ENCODE peak calls at places on chromosomes 6 and 20, in seven cellular contexts. One of them, this sample, is unnamed.

GRCh38 chr6:87430499-87430898 is 22.7 kb downstream of the CFAP206 start:
- DNase-seq in endothelial cell: no peak
- DNase-seq in astrocyte of the spinal cord: no peak
- DNase-seq in A673: no peak
- DNase-seq in glutamatergic neuron: no peak
- DNase-seq in cardiac muscle cell: no peak
- DNase-seq in nephron progenitor cell: no peak
- DNase-seq in this sample: no peak

GRCh38 chr6:108565893-108566292 is 5.2 kb downstream of the FOXO3 start:
- DNase-seq in endothelial cell: no peak
- DNase-seq in astrocyte of the spinal cord: peak
- DNase-seq in A673: no peak
- DNase-seq in glutamatergic neuron: no peak
- DNase-seq in cardiac muscle cell: no peak
- DNase-seq in nephron progenitor cell: no peak
- DNase-seq in this sample: no peak

GRCh38 chr6:158040804-158041347 is 59.2 kb downstream of the SYNJ2 start:
- DNase-seq in endothelial cell: no peak
- DNase-seq in astrocyte of the spinal cord: no peak
- DNase-seq in A673: no peak
- DNase-seq in glutamatergic neuron: no peak
- DNase-seq in cardiac muscle cell: no peak
- DNase-seq in nephron progenitor cell: no peak
- DNase-seq in this sample: no peak

GRCh38 chr6:6674872-6675271 is 86.4 kb downstream of the LY86 start:
- DNase-seq in endothelial cell: peak
- DNase-seq in astrocyte of the spinal cord: no peak
- DNase-seq in A673: peak
- DNase-seq in glutamatergic neuron: no peak
- DNase-seq in cardiac muscle cell: peak
- DNase-seq in nephron progenitor cell: no peak
- DNase-seq in this sample: no peak

GRCh38 chr6:96760153-96760687 is 77.1 kb downstream of the GPR63 start:
- DNase-seq in endothelial cell: no peak
- DNase-seq in astrocyte of the spinal cord: no peak
- DNase-seq in A673: peak
- DNase-seq in glutamatergic neuron: no peak
- DNase-seq in cardiac muscle cell: no peak
- DNase-seq in nephron progenitor cell: no peak
- DNase-seq in this sample: no peak

GRCh38 chr20:57826731-57827287 is 117.0 kb upstream of the PMEPA1 start:
- DNase-seq in endothelial cell: no peak
- DNase-seq in astrocyte of the spinal cord: no peak
- DNase-seq in A673: no peak
- DNase-seq in glutamatergic neuron: no peak
- DNase-seq in cardiac muscle cell: no peak
- DNase-seq in nephron progenitor cell: no peak
- DNase-seq in this sample: no peak

GRCh38 chr6:26205625-26206574 is 118.7 kb downstream of the HFE start:
- DNase-seq in endothelial cell: no peak
- DNase-seq in astrocyte of the spinal cord: peak
- DNase-seq in A673: peak
- DNase-seq in glutamatergic neuron: no peak
- DNase-seq in cardiac muscle cell: no peak
- DNase-seq in nephron progenitor cell: no peak
- DNase-seq in this sample: peak

GRCh38 chr20:38610521-38610920 is 8.9 kb downstream of the ARHGAP40 start:
- DNase-seq in endothelial cell: no peak
- DNase-seq in astrocyte of the spinal cord: no peak
- DNase-seq in A673: no peak
- DNase-seq in glutamatergic neuron: no peak
- DNase-seq in cardiac muscle cell: no peak
- DNase-seq in nephron progenitor cell: no peak
- DNase-seq in this sample: no peak

GRCh38 chr20:34736106-34736505 is 32.0 kb downstream of the TP53INP2 start:
- DNase-seq in endothelial cell: no peak
- DNase-seq in astrocyte of the spinal cord: no peak
- DNase-seq in A673: no peak
- DNase-seq in glutamatergic neuron: no peak
- DNase-seq in cardiac muscle cell: no peak
- DNase-seq in nephron progenitor cell: no peak
- DNase-seq in this sample: no peak

GRCh38 chr6:73898599-73898998 is 202.6 kb downstream of the CD109 start:
- DNase-seq in endothelial cell: no peak
- DNase-seq in astrocyte of the spinal cord: no peak
- DNase-seq in A673: peak
- DNase-seq in glutamatergic neuron: no peak
- DNase-seq in cardiac muscle cell: no peak
- DNase-seq in nephron progenitor cell: no peak
- DNase-seq in this sample: no peak

GRCh38 chr6:150719099-150719767 is 119.5 kb downstream of the PLEKHG1 start:
- DNase-seq in endothelial cell: no peak
- DNase-seq in astrocyte of the spinal cord: no peak
- DNase-seq in A673: peak
- DNase-seq in glutamatergic neuron: no peak
- DNase-seq in cardiac muscle cell: no peak
- DNase-seq in nephron progenitor cell: no peak
- DNase-seq in this sample: no peak

GRCh38 chr6:150721411-150722266 is 122.0 kb downstream of the PLEKHG1 start:
- DNase-seq in endothelial cell: no peak
- DNase-seq in astrocyte of the spinal cord: no peak
- DNase-seq in A673: no peak
- DNase-seq in glutamatergic neuron: no peak
- DNase-seq in cardiac muscle cell: no peak
- DNase-seq in nephron progenitor cell: no peak
- DNase-seq in this sample: no peak

GRCh38 chr6:150719861-150720260 is 120.2 kb downstream of the PLEKHG1 start:
- DNase-seq in endothelial cell: no peak
- DNase-seq in astrocyte of the spinal cord: no peak
- DNase-seq in A673: no peak
- DNase-seq in glutamatergic neuron: no peak
- DNase-seq in cardiac muscle cell: no peak
- DNase-seq in nephron progenitor cell: no peak
- DNase-seq in this sample: no peak

GRCh38 chr6:150723056-150723658 is 123.5 kb downstream of the PLEKHG1 start:
- DNase-seq in endothelial cell: no peak
- DNase-seq in astrocyte of the spinal cord: no peak
- DNase-seq in A673: no peak
- DNase-seq in glutamatergic neuron: no peak
- DNase-seq in cardiac muscle cell: no peak
- DNase-seq in nephron progenitor cell: no peak
- DNase-seq in this sample: no peak

GRCh38 chr6:150720774-150721233 is 121.1 kb downstream of the PLEKHG1 start:
- DNase-seq in endothelial cell: no peak
- DNase-seq in astrocyte of the spinal cord: peak
- DNase-seq in A673: peak
- DNase-seq in glutamatergic neuron: no peak
- DNase-seq in cardiac muscle cell: no peak
- DNase-seq in nephron progenitor cell: no peak
- DNase-seq in this sample: peak
- TF ChIP-seq CTCF in endothelial cell: no peak
- TF ChIP-seq CTCF in astrocyte of the spinal cord: no peak
- TF ChIP-seq CTCF in A673: peak
- TF ChIP-seq CTCF in glutamatergic neuron: no peak
- TF ChIP-seq CTCF in cardiac muscle cell: no peak
- TF ChIP-seq CTCF in nephron progenitor cell: no peak
- TF ChIP-seq CTCF in this sample: peak

DNA sequence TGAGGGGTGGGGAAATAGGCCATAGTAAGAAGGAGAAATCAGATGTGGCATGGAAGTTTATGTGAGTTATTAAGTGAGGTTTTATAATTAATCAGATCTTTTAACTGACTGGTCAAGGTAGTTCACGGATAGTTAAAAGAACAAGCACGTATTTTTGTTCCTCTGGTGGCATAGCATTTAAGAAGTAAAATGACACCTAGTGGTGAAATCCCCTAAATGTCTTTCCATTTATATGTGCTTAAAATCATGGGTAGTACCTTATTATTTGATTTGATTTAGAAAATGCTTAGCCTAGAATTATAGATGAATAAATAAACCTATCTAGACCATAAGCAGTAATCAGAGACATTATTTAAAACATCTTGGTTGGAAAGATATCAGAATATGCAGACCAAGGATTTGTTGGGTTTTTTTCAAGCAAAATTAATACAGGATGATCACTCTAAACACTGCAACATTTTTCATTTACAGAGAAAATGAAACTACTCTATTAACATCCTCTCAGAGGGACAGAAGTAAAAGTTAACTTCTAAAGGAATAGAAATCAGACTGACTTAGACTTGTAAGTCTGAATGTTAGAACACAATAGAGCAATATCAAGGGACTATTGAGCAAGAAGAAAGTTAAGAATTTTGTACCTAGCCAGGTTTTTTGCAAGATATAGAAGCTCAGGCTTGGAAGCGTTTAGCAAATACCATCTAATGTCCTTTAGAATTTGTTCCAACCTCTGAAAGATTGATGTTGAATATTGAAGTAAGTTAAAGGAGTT is 81.1 kb downstream of the STXBP5 start:
- DNase-seq in endothelial cell: no peak
- DNase-seq in astrocyte of the spinal cord: peak
- DNase-seq in A673: peak
- DNase-seq in glutamatergic neuron: no peak
- DNase-seq in cardiac muscle cell: peak
- DNase-seq in nephron progenitor cell: no peak
- DNase-seq in this sample: no peak
- TF ChIP-seq CTCF in endothelial cell: peak
- TF ChIP-seq CTCF in astrocyte of the spinal cord: peak
- TF ChIP-seq CTCF in A673: peak
- TF ChIP-seq CTCF in glutamatergic neuron: peak
- TF ChIP-seq CTCF in cardiac muscle cell: peak
- TF ChIP-seq CTCF in nephron progenitor cell: peak
- TF ChIP-seq CTCF in this sample: peak

GRCh38 chr20:25574411-25574810 is 10.9 kb downstream of the NINL start:
- DNase-seq in endothelial cell: peak
- DNase-seq in astrocyte of the spinal cord: peak
- DNase-seq in A673: peak
- DNase-seq in glutamatergic neuron: no peak
- DNase-seq in cardiac muscle cell: no peak
- DNase-seq in nephron progenitor cell: no peak
- DNase-seq in this sample: no peak
- TF ChIP-seq CTCF in endothelial cell: no peak
- TF ChIP-seq CTCF in astrocyte of the spinal cord: peak
- TF ChIP-seq CTCF in A673: peak
- TF ChIP-seq CTCF in glutamatergic neuron: no peak
- TF ChIP-seq CTCF in cardiac muscle cell: peak
- TF ChIP-seq CTCF in nephron progenitor cell: no peak
- TF ChIP-seq CTCF in this sample: no peak

GRCh38 chr6:84197708-84198107 is 29.7 kb downstream of the CEP162 start:
- DNase-seq in endothelial cell: no peak
- DNase-seq in astrocyte of the spinal cord: peak
- DNase-seq in A673: no peak
- DNase-seq in glutamatergic neuron: no peak
- DNase-seq in cardiac muscle cell: no peak
- DNase-seq in nephron progenitor cell: no peak
- DNase-seq in this sample: no peak
- TF ChIP-seq CTCF in endothelial cell: no peak
- TF ChIP-seq CTCF in astrocyte of the spinal cord: peak
- TF ChIP-seq CTCF in A673: peak
- TF ChIP-seq CTCF in glutamatergic neuron: no peak
- TF ChIP-seq CTCF in cardiac muscle cell: no peak
- TF ChIP-seq CTCF in nephron progenitor cell: peak
- TF ChIP-seq CTCF in this sample: no peak

GRCh38 chr6:45991189-45991588 is 24.5 kb downstream of the CLIC5 start:
- DNase-seq in endothelial cell: no peak
- DNase-seq in astrocyte of the spinal cord: no peak
- DNase-seq in A673: no peak
- DNase-seq in glutamatergic neuron: no peak
- DNase-seq in cardiac muscle cell: no peak
- DNase-seq in nephron progenitor cell: no peak
- DNase-seq in this sample: no peak
- TF ChIP-seq CTCF in endothelial cell: peak
- TF ChIP-seq CTCF in astrocyte of the spinal cord: peak
- TF ChIP-seq CTCF in A673: no peak
- TF ChIP-seq CTCF in glutamatergic neuron: peak
- TF ChIP-seq CTCF in cardiac muscle cell: peak
- TF ChIP-seq CTCF in nephron progenitor cell: peak
- TF ChIP-seq CTCF in this sample: peak

DNA sequence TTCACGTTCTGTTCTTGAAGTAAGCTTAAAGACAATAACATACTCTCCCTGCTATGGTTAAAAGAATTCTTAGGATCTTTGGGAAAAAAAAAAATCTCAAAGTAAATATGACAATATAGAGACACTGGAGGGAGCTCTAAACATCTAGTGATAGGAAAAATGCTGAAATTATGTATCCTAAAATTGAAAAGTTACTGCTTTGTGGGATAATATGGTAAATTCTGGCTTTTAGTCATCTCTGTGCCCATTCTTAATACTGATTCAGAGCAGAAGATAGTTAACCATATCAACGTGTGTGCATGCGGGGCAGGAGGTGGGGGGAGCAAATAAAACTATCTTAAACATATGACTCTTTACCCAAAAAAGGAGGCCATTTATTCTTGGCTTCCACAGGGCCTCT is 165.4 kb downstream of the GMPR start:
- DNase-seq in endothelial cell: no peak
- DNase-seq in astrocyte of the spinal cord: no peak
- DNase-seq in A673: no peak
- DNase-seq in glutamatergic neuron: no peak
- DNase-seq in cardiac muscle cell: no peak
- DNase-seq in nephron progenitor cell: no peak
- DNase-seq in this sample: no peak
- TF ChIP-seq CTCF in endothelial cell: no peak
- TF ChIP-seq CTCF in astrocyte of the spinal cord: no peak
- TF ChIP-seq CTCF in A673: peak
- TF ChIP-seq CTCF in glutamatergic neuron: no peak
- TF ChIP-seq CTCF in cardiac muscle cell: peak
- TF ChIP-seq CTCF in nephron progenitor cell: no peak
- TF ChIP-seq CTCF in this sample: no peak

DNA sequence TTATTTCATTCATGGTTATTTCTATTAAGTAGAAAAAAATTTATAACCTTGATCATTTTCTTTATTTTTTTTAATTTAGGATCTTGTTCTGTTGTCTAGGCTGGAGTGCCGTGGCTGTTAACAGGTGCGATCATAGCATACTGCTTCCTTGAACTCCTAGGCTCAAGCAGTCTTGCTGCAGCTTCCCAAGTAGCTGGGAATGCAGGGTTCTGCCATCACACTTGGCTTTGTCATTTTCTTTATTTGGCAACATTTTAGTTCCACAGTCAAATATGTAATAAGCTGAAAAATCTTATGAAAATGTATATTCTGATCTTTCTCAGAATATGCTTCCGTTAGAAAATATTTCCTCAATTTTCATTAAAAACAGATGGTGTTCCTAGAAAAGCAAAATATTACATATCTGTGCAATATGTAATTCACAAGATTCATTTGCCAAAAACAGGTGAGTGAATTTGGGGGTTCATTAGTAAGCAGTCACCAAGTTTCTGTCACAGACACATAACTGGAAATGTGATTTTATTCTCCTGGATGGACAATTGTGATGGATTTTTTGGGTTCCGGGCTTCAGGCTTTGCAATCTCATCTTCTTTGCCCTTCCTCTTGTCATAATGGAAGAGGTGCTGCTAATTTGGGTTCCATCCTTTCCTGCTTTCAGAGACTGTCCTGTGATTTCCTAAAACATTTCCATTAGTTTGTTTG is 21.5 kb downstream of the AMD1 start:
- DNase-seq in endothelial cell: no peak
- DNase-seq in astrocyte of the spinal cord: no peak
- DNase-seq in A673: no peak
- DNase-seq in glutamatergic neuron: no peak
- DNase-seq in cardiac muscle cell: no peak
- DNase-seq in nephron progenitor cell: no peak
- DNase-seq in this sample: no peak
- TF ChIP-seq CTCF in endothelial cell: no peak
- TF ChIP-seq CTCF in astrocyte of the spinal cord: no peak
- TF ChIP-seq CTCF in A673: no peak
- TF ChIP-seq CTCF in glutamatergic neuron: no peak
- TF ChIP-seq CTCF in cardiac muscle cell: no peak
- TF ChIP-seq CTCF in nephron progenitor cell: no peak
- TF ChIP-seq CTCF in this sample: no peak

This sample was measured in neural crest cell.